ENCODE peak calls at places on chromosomes 4 and X, in four cellular contexts. C is K562, I is GM12891, K is GM12878. V is an unnamed sample.

GRCh38 chrX:39577976-39578962 is 519.5 kb downstream of the BCOR start:
- DNase-seq in C (no peak), I (peak; percentile 27), K (peak; percentile 68), V (no peak)

GRCh38 chrX:10156199-10157031 is at the start of gene CLCN4:
- DNase-seq in C (no peak), I (no peak), K (no peak), V (peak; percentile 52)

GRCh38 chrX:69144854-69145253 is 20.4 kb downstream of the PJA1 start:
- DNase-seq in C (no peak), I (no peak), K (no peak), V (no peak)

GRCh38 chrX:53445977-53446376 is 11.8 kb upstream of the HSD17B10 start:
- DNase-seq in C (peak; percentile 47), I (no peak), K (no peak), V (peak; percentile 68)

GRCh38 chrX:118420462-118420861 is 74.6 kb downstream of the WDR44 start:
- DNase-seq in C (no peak), I (no peak), K (no peak), V (no peak)

GRCh38 chr4:153028535-153028934 is 92.4 kb downstream of the FHDC1 start:
- DNase-seq in C (no peak), I (no peak), K (no peak), V (peak; percentile 41)

GRCh38 chrX:149962859-149963757 is 24.8 kb upstream of the EOLA2 start:
- DNase-seq in C (peak; percentile 14), I (no peak), K (peak; percentile 5), V (peak; percentile 37)

GRCh38 chr4:139633195-139633594 is 32.4 kb upstream of the MGST2 start:
- DNase-seq in C (no peak), I (no peak), K (no peak), V (no peak)

GRCh38 chrX:18574591-18574990 is 97.3 kb downstream of the RS1 start:
- DNase-seq in C (no peak), I (no peak), K (no peak), V (no peak)

GRCh38 chr4:185538806-185539205 is 3.5 kb upstream of the PDLIM3 start:
- DNase-seq in C (no peak), I (no peak), K (no peak), V (no peak)

GRCh38 chr4:10100734-10101216 is 15.8 kb downstream of the WDR1 start:
- DNase-seq in C (no peak), I (no peak), K (no peak), V (peak; percentile 62)

GRCh38 chr4:41935652-41936021 is 408 bp downstream of the TMEM33 start:
- DNase-seq in C (peak; percentile 38), I (peak; percentile 9), K (no peak), V (no peak)

GRCh38 chrX:21375795-21376069 is 1.5 kb downstream of the CNKSR2 start:
- DNase-seq in C (no peak), I (no peak), K (no peak), V (no peak)

GRCh38 chr4:158799013-158799770 is 30.4 kb downstream of the FNIP2 start:
- DNase-seq in C (no peak), I (no peak), K (no peak), V (no peak)

GRCh38 chr4:6795821-6796220 is 13.3 kb downstream of the KIAA0232 start:
- DNase-seq in C (no peak), I (no peak), K (no peak), V (no peak)

GRCh38 chr4:11197942-11198341 is 230.8 kb downstream of the HS3ST1 start:
- DNase-seq in C (no peak), I (no peak), K (no peak), V (no peak)

GRCh38 chr4:41517121-41517520 is 20.8 kb upstream of the LIMCH1 start:
- DNase-seq in C (no peak), I (no peak), K (no peak), V (no peak)

GRCh38 chr4:24980064-24980690 is 50.6 kb downstream of the LGI2 start:
- DNase-seq in C (peak; percentile 59), I (peak; percentile 39), K (peak; percentile 19), V (peak; percentile 81)

GRCh38 chr4:101835121-101835904 is 44.8 kb downstream of the BANK1 start:
- DNase-seq in C (no peak), I (no peak), K (no peak), V (no peak)

GRCh38 chrX:100643212-100643611 is 787 bp upstream of the SRPX2 start:
- DNase-seq in C (no peak), I (no peak), K (no peak), V (no peak)

GRCh38 chrX:41923925-41924693 is 755 bp upstream of the CASK start:
- DNase-seq in C (peak; percentile 7), I (no peak), K (no peak), V (no peak)

GRCh38 chr4:140826701-140827027 is 70.5 kb upstream of the TBC1D9 start:
- DNase-seq in C (no peak), I (no peak), K (no peak), V (no peak)

GRCh38 chr4:109559625-109559982 is 442 bp upstream of the MCUB start:
- DNase-seq in C (no peak), I (peak; percentile 36), K (no peak), V (no peak)

GRCh38 chr4:109560687-109561452 is 824 bp downstream of the MCUB start:
- DNase-seq in C (peak; percentile 38), I (peak; percentile 65), K (peak; percentile 80), V (peak; percentile 26)

GRCh38 chr4:109559983-109560686 is at the start of gene MCUB:
- DNase-seq in C (peak; percentile 86), I (peak; percentile 82), K (peak; percentile 49), V (peak; percentile 58)

GRCh38 chr4:109554971-109555370 is 5.1 kb upstream of the MCUB start:
- DNase-seq in C (no peak), I (no peak), K (no peak), V (no peak)

GRCh38 chr4:109557433-109557832 is 2.6 kb upstream of the MCUB start:
- DNase-seq in C (no peak), I (no peak), K (no peak), V (no peak)
- TF ChIP-seq SPI1 in C (no peak), I (no peak), K (no peak), V (no peak)

DNA sequence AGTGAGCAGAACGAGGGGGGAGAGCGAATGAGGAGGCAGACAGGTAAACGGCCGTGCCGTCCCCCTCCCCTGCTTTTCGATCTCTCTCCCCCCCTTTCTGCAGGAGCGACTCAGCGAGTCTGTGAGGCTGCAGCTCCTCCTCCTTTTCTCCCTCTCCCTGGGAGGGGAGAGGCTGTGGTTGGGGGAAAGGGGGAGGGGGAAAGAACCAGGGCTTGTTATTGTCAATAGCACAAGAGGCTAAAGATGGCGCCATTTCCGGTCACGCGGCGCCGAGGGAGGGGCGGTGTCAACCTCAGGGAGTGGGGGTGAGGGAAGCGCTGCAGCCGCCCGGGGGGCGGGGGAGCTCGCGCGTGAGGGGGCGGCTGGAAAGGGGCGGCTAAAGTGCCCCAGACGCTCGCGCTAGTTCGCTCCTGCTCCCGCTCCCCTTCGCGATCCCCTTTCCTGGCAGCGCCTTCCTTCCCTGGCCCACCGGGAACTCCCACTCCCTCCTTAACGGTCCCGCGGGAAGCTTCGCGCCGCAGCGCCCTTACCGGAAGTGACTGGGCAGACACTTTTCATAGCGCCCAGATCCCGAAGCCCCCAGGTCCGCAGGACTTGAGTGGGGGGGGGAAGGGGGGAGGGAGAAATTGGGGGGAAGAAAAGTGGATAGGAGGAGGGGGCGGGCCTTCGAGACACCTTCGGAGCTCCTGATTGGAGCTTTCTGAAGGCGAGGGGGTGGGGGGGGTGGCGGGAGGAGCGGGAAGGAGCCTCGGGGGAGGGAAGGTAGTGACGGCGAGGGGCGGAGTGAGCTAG is at the start of gene CUL4B:
- DNase-seq in C (peak; percentile 92), I (peak; percentile 42), K (peak; percentile 72), V (peak; percentile 95)
- TF ChIP-seq POLR2AphosphoS5 in C (peak; percentile 63), I (no peak), K (peak; percentile 69), V (peak; percentile 42)

GRCh38 chr4:7854211-7854610 is 85.5 kb downstream of the AFAP1 start:
- DNase-seq in C (no peak), I (no peak), K (no peak), V (no peak)

GRCh38 chr4:7852568-7853185 is 87.0 kb downstream of the AFAP1 start:
- DNase-seq in C (no peak), I (no peak), K (no peak), V (no peak)

GRCh38 chr4:7853271-7853670 is 86.4 kb downstream of the AFAP1 start:
- DNase-seq in C (no peak), I (no peak), K (no peak), V (no peak)

GRCh38 chr4:7855731-7856130 is 83.9 kb downstream of the AFAP1 start:
- DNase-seq in C (no peak), I (no peak), K (no peak), V (no peak)

GRCh38 chr4:7854697-7855370 is 84.8 kb downstream of the AFAP1 start:
- DNase-seq in C (no peak), I (no peak), K (peak; percentile 23), V (no peak)
- TF ChIP-seq SPI1 in C (no peak), I (no peak), K (peak; percentile 24), V (no peak)

GRCh38 chr4:27017623-27018022 is 157.0 kb downstream of the STIM2 start:
- DNase-seq in C (no peak), I (no peak), K (no peak), V (no peak)
- TF ChIP-seq POLR2AphosphoS5 in C (no peak), I (no peak), K (no peak), V (no peak)

DNA sequence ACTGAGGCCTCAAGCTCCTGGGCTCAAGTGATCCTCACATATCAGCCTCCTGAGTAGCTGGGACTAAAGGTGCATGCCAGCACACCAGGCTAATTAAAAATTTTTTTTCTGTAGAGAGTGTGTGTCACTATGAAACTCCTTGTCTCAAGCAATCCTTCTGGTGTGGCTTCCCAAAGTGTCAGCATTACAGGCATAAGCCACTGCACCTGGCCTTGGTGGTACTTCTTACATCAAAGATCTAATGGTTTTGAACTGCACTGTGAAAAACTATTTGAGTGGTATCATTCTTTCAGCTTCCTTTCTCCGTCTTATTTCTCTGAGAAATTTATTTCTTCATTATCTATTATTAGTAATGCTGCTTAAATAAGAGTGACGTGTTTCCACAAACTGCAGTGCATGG is 98.5 kb downstream of the UNC5C start:
- DNase-seq in C (no peak), I (no peak), K (no peak), V (no peak)
- TF ChIP-seq SPI1 in C (no peak), I (no peak), K (no peak), V (no peak)

DNA sequence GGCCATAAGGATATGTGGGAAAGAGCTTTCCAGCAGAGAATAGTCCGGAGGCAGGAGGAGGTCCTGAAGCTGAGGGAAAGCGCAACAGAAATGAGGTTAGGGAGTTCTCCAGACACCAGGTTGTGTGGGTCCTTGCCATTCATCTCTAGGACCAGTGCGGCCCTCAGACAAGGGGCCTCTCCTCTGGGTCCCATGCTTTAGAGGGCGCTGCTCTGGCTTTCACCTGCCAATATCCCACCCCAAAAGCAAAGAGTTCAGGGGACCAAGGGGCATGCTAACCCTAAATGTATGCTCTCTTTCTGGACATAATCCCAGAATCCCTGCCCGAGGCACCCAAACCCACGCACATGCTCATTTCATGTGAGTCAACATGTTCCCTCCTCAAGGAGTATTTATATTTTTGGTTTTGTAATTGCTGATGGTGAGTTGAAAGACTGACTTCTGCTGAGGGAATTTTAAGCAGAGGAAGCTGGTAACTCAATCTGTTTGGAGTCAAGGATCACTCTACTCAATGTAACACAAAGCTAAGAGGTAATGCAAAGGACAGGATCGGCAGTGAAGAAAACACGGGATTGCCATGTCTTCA is 14.8 kb downstream of the RPL34 start:
- DNase-seq in C (no peak), I (no peak), K (no peak), V (no peak)
- TF ChIP-seq POLR2AphosphoS5 in C (no peak), I (no peak), K (no peak), V (peak; percentile 16)

GRCh38 chr4:15368906-15369305 is 58.9 kb upstream of the C1QTNF7 start:
- DNase-seq in C (no peak), I (no peak), K (no peak), V (no peak)
- TF ChIP-seq SPI1 in C (no peak), I (no peak), K (no peak), V (no peak)

V was measured in HL-60.